ENCODE peak calls at places on chromosomes 5 and 9, in six cellular contexts. One of them, this sample, is unnamed.

GRCh38 chr5:170278611-170279500 is 18.7 kb downstream of the LCP2 start:
- DNase-seq in activated T-cell treated with anti-CD3 and anti-CD28 coated beads, Interleukin-2, amount 50 U/mL, for 72 hours: peak
- DNase-seq in SJSA1: no peak
- DNase-seq in cardiac muscle cell: no peak
- DNase-seq in hypothalamus: no peak
- DNase-seq in stimulated activated CD4-positive, alpha-beta T cell treated with anti-CD3 and anti-CD28 coated beads, Interleukin-4, amount 100 ng/mL, for 1 hour: peak
- DNase-seq in this sample: peak

GRCh38 chr5:14063117-14063516 is 80.0 kb upstream of the TRIO start:
- DNase-seq in activated T-cell treated with anti-CD3 and anti-CD28 coated beads, Interleukin-2, amount 50 U/mL, for 72 hours: no peak
- DNase-seq in SJSA1: no peak
- DNase-seq in cardiac muscle cell: no peak
- DNase-seq in hypothalamus: no peak
- DNase-seq in stimulated activated CD4-positive, alpha-beta T cell treated with anti-CD3 and anti-CD28 coated beads, Interleukin-4, amount 100 ng/mL, for 1 hour: no peak
- DNase-seq in this sample: no peak

GRCh38 chr5:1390861-1391600 is 46.1 kb upstream of the CLPTM1L start:
- DNase-seq in activated T-cell treated with anti-CD3 and anti-CD28 coated beads, Interleukin-2, amount 50 U/mL, for 72 hours: no peak
- DNase-seq in SJSA1: no peak
- DNase-seq in cardiac muscle cell: no peak
- DNase-seq in hypothalamus: no peak
- DNase-seq in stimulated activated CD4-positive, alpha-beta T cell treated with anti-CD3 and anti-CD28 coated beads, Interleukin-4, amount 100 ng/mL, for 1 hour: no peak
- DNase-seq in this sample: no peak

GRCh38 chr9:22975921-22976320 is 529.3 kb downstream of the DMRTA1 start:
- DNase-seq in activated T-cell treated with anti-CD3 and anti-CD28 coated beads, Interleukin-2, amount 50 U/mL, for 72 hours: no peak
- DNase-seq in SJSA1: no peak
- DNase-seq in cardiac muscle cell: no peak
- DNase-seq in hypothalamus: no peak
- DNase-seq in stimulated activated CD4-positive, alpha-beta T cell treated with anti-CD3 and anti-CD28 coated beads, Interleukin-4, amount 100 ng/mL, for 1 hour: no peak
- DNase-seq in this sample: no peak

GRCh38 chr5:40813698-40814281 is 15.6 kb upstream of the PRKAA1 start:
- DNase-seq in activated T-cell treated with anti-CD3 and anti-CD28 coated beads, Interleukin-2, amount 50 U/mL, for 72 hours: peak
- DNase-seq in SJSA1: no peak
- DNase-seq in cardiac muscle cell: no peak
- DNase-seq in hypothalamus: no peak
- DNase-seq in stimulated activated CD4-positive, alpha-beta T cell treated with anti-CD3 and anti-CD28 coated beads, Interleukin-4, amount 100 ng/mL, for 1 hour: no peak
- DNase-seq in this sample: no peak

GRCh38 chr9:101054657-101055056 is 26.1 kb downstream of the PLPPR1 start:
- DNase-seq in activated T-cell treated with anti-CD3 and anti-CD28 coated beads, Interleukin-2, amount 50 U/mL, for 72 hours: no peak
- DNase-seq in SJSA1: no peak
- DNase-seq in cardiac muscle cell: no peak
- DNase-seq in hypothalamus: no peak
- DNase-seq in stimulated activated CD4-positive, alpha-beta T cell treated with anti-CD3 and anti-CD28 coated beads, Interleukin-4, amount 100 ng/mL, for 1 hour: no peak
- DNase-seq in this sample: no peak

GRCh38 chr5:57751710-57752109 is 269.1 kb upstream of the ACTBL2 start:
- DNase-seq in activated T-cell treated with anti-CD3 and anti-CD28 coated beads, Interleukin-2, amount 50 U/mL, for 72 hours: no peak
- DNase-seq in SJSA1: no peak
- DNase-seq in cardiac muscle cell: no peak
- DNase-seq in hypothalamus: no peak
- DNase-seq in stimulated activated CD4-positive, alpha-beta T cell treated with anti-CD3 and anti-CD28 coated beads, Interleukin-4, amount 100 ng/mL, for 1 hour: no peak
- DNase-seq in this sample: no peak

GRCh38 chr5:112880219-112880964 is 19.3 kb downstream of the SRP19 start:
- DNase-seq in activated T-cell treated with anti-CD3 and anti-CD28 coated beads, Interleukin-2, amount 50 U/mL, for 72 hours: no peak
- DNase-seq in SJSA1: no peak
- DNase-seq in cardiac muscle cell: no peak
- DNase-seq in hypothalamus: no peak
- DNase-seq in stimulated activated CD4-positive, alpha-beta T cell treated with anti-CD3 and anti-CD28 coated beads, Interleukin-4, amount 100 ng/mL, for 1 hour: no peak
- DNase-seq in this sample: no peak

GRCh38 chr5:100496296-100496695 is 38.9 kb upstream of the FAM174A start:
- DNase-seq in activated T-cell treated with anti-CD3 and anti-CD28 coated beads, Interleukin-2, amount 50 U/mL, for 72 hours: no peak
- DNase-seq in SJSA1: no peak
- DNase-seq in cardiac muscle cell: no peak
- DNase-seq in hypothalamus: no peak
- DNase-seq in stimulated activated CD4-positive, alpha-beta T cell treated with anti-CD3 and anti-CD28 coated beads, Interleukin-4, amount 100 ng/mL, for 1 hour: no peak
- DNase-seq in this sample: no peak

GRCh38 chr9:126403451-126403850 is 76.8 kb downstream of the MVB12B start:
- DNase-seq in activated T-cell treated with anti-CD3 and anti-CD28 coated beads, Interleukin-2, amount 50 U/mL, for 72 hours: no peak
- DNase-seq in SJSA1: no peak
- DNase-seq in cardiac muscle cell: no peak
- DNase-seq in hypothalamus: no peak
- DNase-seq in stimulated activated CD4-positive, alpha-beta T cell treated with anti-CD3 and anti-CD28 coated beads, Interleukin-4, amount 100 ng/mL, for 1 hour: no peak
- DNase-seq in this sample: no peak

GRCh38 chr5:166909926-166910325 is 1381.5 kb upstream of the WWC1 start:
- DNase-seq in activated T-cell treated with anti-CD3 and anti-CD28 coated beads, Interleukin-2, amount 50 U/mL, for 72 hours: no peak
- DNase-seq in SJSA1: no peak
- DNase-seq in cardiac muscle cell: no peak
- DNase-seq in hypothalamus: no peak
- DNase-seq in stimulated activated CD4-positive, alpha-beta T cell treated with anti-CD3 and anti-CD28 coated beads, Interleukin-4, amount 100 ng/mL, for 1 hour: no peak
- DNase-seq in this sample: no peak

GRCh38 chr9:127055745-127056402 is 66.6 kb downstream of the ANGPTL2 start:
- DNase-seq in activated T-cell treated with anti-CD3 and anti-CD28 coated beads, Interleukin-2, amount 50 U/mL, for 72 hours: no peak
- DNase-seq in SJSA1: no peak
- DNase-seq in cardiac muscle cell: no peak
- DNase-seq in hypothalamus: no peak
- DNase-seq in stimulated activated CD4-positive, alpha-beta T cell treated with anti-CD3 and anti-CD28 coated beads, Interleukin-4, amount 100 ng/mL, for 1 hour: no peak
- DNase-seq in this sample: no peak

GRCh38 chr9:1989500-1989899 is 25.6 kb upstream of the SMARCA2 start:
- DNase-seq in activated T-cell treated with anti-CD3 and anti-CD28 coated beads, Interleukin-2, amount 50 U/mL, for 72 hours: no peak
- DNase-seq in SJSA1: no peak
- DNase-seq in cardiac muscle cell: no peak
- DNase-seq in hypothalamus: no peak
- DNase-seq in stimulated activated CD4-positive, alpha-beta T cell treated with anti-CD3 and anti-CD28 coated beads, Interleukin-4, amount 100 ng/mL, for 1 hour: no peak
- DNase-seq in this sample: no peak

GRCh38 chr5:177397875-177398390 is 2.5 kb downstream of the PFN3 start:
- DNase-seq in activated T-cell treated with anti-CD3 and anti-CD28 coated beads, Interleukin-2, amount 50 U/mL, for 72 hours: no peak
- DNase-seq in SJSA1: no peak
- DNase-seq in cardiac muscle cell: no peak
- DNase-seq in hypothalamus: no peak
- DNase-seq in stimulated activated CD4-positive, alpha-beta T cell treated with anti-CD3 and anti-CD28 coated beads, Interleukin-4, amount 100 ng/mL, for 1 hour: no peak
- DNase-seq in this sample: no peak

GRCh38 chr5:176608937-176609723 is 826 bp downstream of the GPRIN1 start:
- DNase-seq in activated T-cell treated with anti-CD3 and anti-CD28 coated beads, Interleukin-2, amount 50 U/mL, for 72 hours: peak
- DNase-seq in SJSA1: no peak
- DNase-seq in cardiac muscle cell: no peak
- DNase-seq in hypothalamus: no peak
- DNase-seq in stimulated activated CD4-positive, alpha-beta T cell treated with anti-CD3 and anti-CD28 coated beads, Interleukin-4, amount 100 ng/mL, for 1 hour: peak
- DNase-seq in this sample: no peak

GRCh38 chr5:95759634-95760033 is 28.5 kb downstream of the RHOBTB3 start:
- DNase-seq in activated T-cell treated with anti-CD3 and anti-CD28 coated beads, Interleukin-2, amount 50 U/mL, for 72 hours: no peak
- DNase-seq in SJSA1: peak
- DNase-seq in cardiac muscle cell: no peak
- DNase-seq in hypothalamus: no peak
- DNase-seq in stimulated activated CD4-positive, alpha-beta T cell treated with anti-CD3 and anti-CD28 coated beads, Interleukin-4, amount 100 ng/mL, for 1 hour: no peak
- DNase-seq in this sample: no peak

GRCh38 chr5:56426658-56427057 is 193.5 kb upstream of the ANKRD55 start:
- DNase-seq in activated T-cell treated with anti-CD3 and anti-CD28 coated beads, Interleukin-2, amount 50 U/mL, for 72 hours: no peak
- DNase-seq in SJSA1: no peak
- DNase-seq in cardiac muscle cell: no peak
- DNase-seq in hypothalamus: no peak
- DNase-seq in stimulated activated CD4-positive, alpha-beta T cell treated with anti-CD3 and anti-CD28 coated beads, Interleukin-4, amount 100 ng/mL, for 1 hour: no peak
- DNase-seq in this sample: no peak

GRCh38 chr5:93715776-93716175 is 25.6 kb downstream of the POU5F2 start:
- DNase-seq in activated T-cell treated with anti-CD3 and anti-CD28 coated beads, Interleukin-2, amount 50 U/mL, for 72 hours: no peak
- DNase-seq in SJSA1: no peak
- DNase-seq in cardiac muscle cell: no peak
- DNase-seq in hypothalamus: no peak
- DNase-seq in stimulated activated CD4-positive, alpha-beta T cell treated with anti-CD3 and anti-CD28 coated beads, Interleukin-4, amount 100 ng/mL, for 1 hour: no peak
- DNase-seq in this sample: no peak

GRCh38 chr9:83986765-83987401 is 6.3 kb downstream of the RMI1 start:
- DNase-seq in activated T-cell treated with anti-CD3 and anti-CD28 coated beads, Interleukin-2, amount 50 U/mL, for 72 hours: no peak
- DNase-seq in SJSA1: peak
- DNase-seq in cardiac muscle cell: no peak
- DNase-seq in hypothalamus: no peak
- DNase-seq in stimulated activated CD4-positive, alpha-beta T cell treated with anti-CD3 and anti-CD28 coated beads, Interleukin-4, amount 100 ng/mL, for 1 hour: no peak
- DNase-seq in this sample: no peak

GRCh38 chr9:134965851-134966250 is 48.1 kb upstream of the FCN1 start:
- DNase-seq in activated T-cell treated with anti-CD3 and anti-CD28 coated beads, Interleukin-2, amount 50 U/mL, for 72 hours: no peak
- DNase-seq in SJSA1: no peak
- DNase-seq in cardiac muscle cell: no peak
- DNase-seq in hypothalamus: no peak
- DNase-seq in stimulated activated CD4-positive, alpha-beta T cell treated with anti-CD3 and anti-CD28 coated beads, Interleukin-4, amount 100 ng/mL, for 1 hour: no peak
- DNase-seq in this sample: no peak

GRCh38 chr5:139651502-139651862 is 3.3 kb downstream of the CXXC5 start:
- DNase-seq in activated T-cell treated with anti-CD3 and anti-CD28 coated beads, Interleukin-2, amount 50 U/mL, for 72 hours: no peak
- DNase-seq in SJSA1: no peak
- DNase-seq in cardiac muscle cell: no peak
- DNase-seq in hypothalamus: no peak
- DNase-seq in stimulated activated CD4-positive, alpha-beta T cell treated with anti-CD3 and anti-CD28 coated beads, Interleukin-4, amount 100 ng/mL, for 1 hour: no peak
- DNase-seq in this sample: no peak

GRCh38 chr9:95053611-95054440 is 263.7 kb downstream of the FANCC start:
- DNase-seq in activated T-cell treated with anti-CD3 and anti-CD28 coated beads, Interleukin-2, amount 50 U/mL, for 72 hours: no peak
- DNase-seq in SJSA1: no peak
- DNase-seq in cardiac muscle cell: no peak
- DNase-seq in hypothalamus: no peak
- DNase-seq in stimulated activated CD4-positive, alpha-beta T cell treated with anti-CD3 and anti-CD28 coated beads, Interleukin-4, amount 100 ng/mL, for 1 hour: no peak
- DNase-seq in this sample: no peak

GRCh38 chr5:150565868-150566267 is 57.9 kb downstream of the NDST1 start:
- DNase-seq in activated T-cell treated with anti-CD3 and anti-CD28 coated beads, Interleukin-2, amount 50 U/mL, for 72 hours: no peak
- DNase-seq in SJSA1: no peak
- DNase-seq in cardiac muscle cell: no peak
- DNase-seq in hypothalamus: no peak
- DNase-seq in stimulated activated CD4-positive, alpha-beta T cell treated with anti-CD3 and anti-CD28 coated beads, Interleukin-4, amount 100 ng/mL, for 1 hour: no peak
- DNase-seq in this sample: no peak

GRCh38 chr5:158676642-158677489 is 422.9 kb downstream of the EBF1 start:
- DNase-seq in activated T-cell treated with anti-CD3 and anti-CD28 coated beads, Interleukin-2, amount 50 U/mL, for 72 hours: peak
- DNase-seq in SJSA1: no peak
- DNase-seq in cardiac muscle cell: peak
- DNase-seq in hypothalamus: no peak
- DNase-seq in stimulated activated CD4-positive, alpha-beta T cell treated with anti-CD3 and anti-CD28 coated beads, Interleukin-4, amount 100 ng/mL, for 1 hour: no peak
- DNase-seq in this sample: no peak

GRCh38 chr5:4901890-4902289 is 238.2 kb upstream of the ADAMTS16 start:
- DNase-seq in activated T-cell treated with anti-CD3 and anti-CD28 coated beads, Interleukin-2, amount 50 U/mL, for 72 hours: no peak
- DNase-seq in SJSA1: no peak
- DNase-seq in cardiac muscle cell: no peak
- DNase-seq in hypothalamus: no peak
- DNase-seq in stimulated activated CD4-positive, alpha-beta T cell treated with anti-CD3 and anti-CD28 coated beads, Interleukin-4, amount 100 ng/mL, for 1 hour: no peak
- DNase-seq in this sample: no peak

GRCh38 chr5:146778795-146779579 is 99.6 kb downstream of the PPP2R2B start:
- DNase-seq in activated T-cell treated with anti-CD3 and anti-CD28 coated beads, Interleukin-2, amount 50 U/mL, for 72 hours: no peak
- DNase-seq in SJSA1: no peak
- DNase-seq in cardiac muscle cell: no peak
- DNase-seq in hypothalamus: no peak
- DNase-seq in stimulated activated CD4-positive, alpha-beta T cell treated with anti-CD3 and anti-CD28 coated beads, Interleukin-4, amount 100 ng/mL, for 1 hour: no peak
- DNase-seq in this sample: no peak

GRCh38 chr9:94289691-94290090 is 30.6 kb downstream of the ZNF169 start:
- DNase-seq in activated T-cell treated with anti-CD3 and anti-CD28 coated beads, Interleukin-2, amount 50 U/mL, for 72 hours: no peak
- DNase-seq in SJSA1: peak
- DNase-seq in cardiac muscle cell: no peak
- DNase-seq in hypothalamus: no peak
- DNase-seq in stimulated activated CD4-positive, alpha-beta T cell treated with anti-CD3 and anti-CD28 coated beads, Interleukin-4, amount 100 ng/mL, for 1 hour: no peak
- DNase-seq in this sample: no peak

GRCh38 chr5:90890183-90890582 is 331.6 kb downstream of the ADGRV1 start:
- DNase-seq in activated T-cell treated with anti-CD3 and anti-CD28 coated beads, Interleukin-2, amount 50 U/mL, for 72 hours: no peak
- DNase-seq in SJSA1: no peak
- DNase-seq in cardiac muscle cell: no peak
- DNase-seq in hypothalamus: no peak
- DNase-seq in stimulated activated CD4-positive, alpha-beta T cell treated with anti-CD3 and anti-CD28 coated beads, Interleukin-4, amount 100 ng/mL, for 1 hour: no peak
- DNase-seq in this sample: no peak

GRCh38 chr9:135300346-135301141 is 179.0 kb upstream of the PPP1R26 start:
- DNase-seq in activated T-cell treated with anti-CD3 and anti-CD28 coated beads, Interleukin-2, amount 50 U/mL, for 72 hours: no peak
- DNase-seq in SJSA1: no peak
- DNase-seq in cardiac muscle cell: no peak
- DNase-seq in hypothalamus: no peak
- DNase-seq in stimulated activated CD4-positive, alpha-beta T cell treated with anti-CD3 and anti-CD28 coated beads, Interleukin-4, amount 100 ng/mL, for 1 hour: no peak
- DNase-seq in this sample: no peak

GRCh38 chr5:109805472-109805871 is 115.7 kb downstream of the MAN2A1 start:
- DNase-seq in activated T-cell treated with anti-CD3 and anti-CD28 coated beads, Interleukin-2, amount 50 U/mL, for 72 hours: no peak
- DNase-seq in SJSA1: no peak
- DNase-seq in cardiac muscle cell: peak
- DNase-seq in hypothalamus: no peak
- DNase-seq in stimulated activated CD4-positive, alpha-beta T cell treated with anti-CD3 and anti-CD28 coated beads, Interleukin-4, amount 100 ng/mL, for 1 hour: no peak
- DNase-seq in this sample: no peak

GRCh38 chr5:153998010-153998409 is 40.7 kb downstream of the FAM114A2 start:
- DNase-seq in activated T-cell treated with anti-CD3 and anti-CD28 coated beads, Interleukin-2, amount 50 U/mL, for 72 hours: no peak
- DNase-seq in SJSA1: no peak
- DNase-seq in cardiac muscle cell: no peak
- DNase-seq in hypothalamus: no peak
- DNase-seq in stimulated activated CD4-positive, alpha-beta T cell treated with anti-CD3 and anti-CD28 coated beads, Interleukin-4, amount 100 ng/mL, for 1 hour: no peak
- DNase-seq in this sample: no peak

GRCh38 chr5:38515648-38516047 is 40.8 kb downstream of the LIFR start:
- DNase-seq in activated T-cell treated with anti-CD3 and anti-CD28 coated beads, Interleukin-2, amount 50 U/mL, for 72 hours: no peak
- DNase-seq in SJSA1: no peak
- DNase-seq in cardiac muscle cell: no peak
- DNase-seq in hypothalamus: no peak
- DNase-seq in stimulated activated CD4-positive, alpha-beta T cell treated with anti-CD3 and anti-CD28 coated beads, Interleukin-4, amount 100 ng/mL, for 1 hour: no peak
- DNase-seq in this sample: no peak

GRCh38 chr5:91307023-91307422 is 76.1 kb downstream of the ARRDC3 start:
- DNase-seq in activated T-cell treated with anti-CD3 and anti-CD28 coated beads, Interleukin-2, amount 50 U/mL, for 72 hours: no peak
- DNase-seq in SJSA1: no peak
- DNase-seq in cardiac muscle cell: no peak
- DNase-seq in hypothalamus: no peak
- DNase-seq in stimulated activated CD4-positive, alpha-beta T cell treated with anti-CD3 and anti-CD28 coated beads, Interleukin-4, amount 100 ng/mL, for 1 hour: no peak
- DNase-seq in this sample: no peak

GRCh38 chr5:182126-182525 is 9.2 kb upstream of the LRRC14B start:
- DNase-seq in activated T-cell treated with anti-CD3 and anti-CD28 coated beads, Interleukin-2, amount 50 U/mL, for 72 hours: no peak
- DNase-seq in SJSA1: no peak
- DNase-seq in cardiac muscle cell: no peak
- DNase-seq in hypothalamus: no peak
- DNase-seq in stimulated activated CD4-positive, alpha-beta T cell treated with anti-CD3 and anti-CD28 coated beads, Interleukin-4, amount 100 ng/mL, for 1 hour: no peak
- DNase-seq in this sample: no peak

GRCh38 chr9:97554566-97555075 is 53.2 kb downstream of the TMOD1 start:
- DNase-seq in activated T-cell treated with anti-CD3 and anti-CD28 coated beads, Interleukin-2, amount 50 U/mL, for 72 hours: no peak
- DNase-seq in SJSA1: no peak
- DNase-seq in cardiac muscle cell: no peak
- DNase-seq in hypothalamus: no peak
- DNase-seq in stimulated activated CD4-positive, alpha-beta T cell treated with anti-CD3 and anti-CD28 coated beads, Interleukin-4, amount 100 ng/mL, for 1 hour: no peak
- DNase-seq in this sample: no peak

GRCh38 chr9:111502506-111502905 is 18.3 kb upstream of the ECPAS start:
- DNase-seq in activated T-cell treated with anti-CD3 and anti-CD28 coated beads, Interleukin-2, amount 50 U/mL, for 72 hours: no peak
- DNase-seq in SJSA1: no peak
- DNase-seq in cardiac muscle cell: no peak
- DNase-seq in hypothalamus: no peak
- DNase-seq in stimulated activated CD4-positive, alpha-beta T cell treated with anti-CD3 and anti-CD28 coated beads, Interleukin-4, amount 100 ng/mL, for 1 hour: no peak
- DNase-seq in this sample: no peak